ENCODE peak calls at places on chromosomes 11 and 22, in six cellular contexts. E, V, R, D, C and L are unnamed samples.

GRCh38 chr11:134231958-134232674 is 7.6 kb downstream of the VPS26B start:
- DNase-seq in R (no peak), E (no peak), V (no peak), D (no peak), C (no peak), L (no peak)

GRCh38 chr22:37784829-37785495 is 22.8 kb upstream of the GCAT start:
- DNase-seq in D (no peak), V (peak), C (no peak), R (no peak), E (no peak), L (no peak)

GRCh38 chr11:69430566-69430965 is 50.9 kb upstream of the LINC01488 start:
- DNase-seq in E (no peak), C (no peak), D (no peak), R (no peak), V (no peak), L (no peak)

GRCh38 chr11:65456418-65456817 is 33.8 kb downstream of the NEAT1 start:
- DNase-seq in D (no peak), E (peak), R (no peak), V (no peak), C (no peak), L (no peak)

GRCh38 chr22:31952459-31952858 is 8.1 kb downstream of the YWHAH start:
- DNase-seq in C (peak), R (no peak), D (peak), V (no peak), E (peak), L (peak)

GRCh38 chr22:20960609-20961008 is 6.4 kb upstream of the AIFM3 start:
- DNase-seq in V (no peak), C (no peak), D (no peak), E (no peak), R (no peak), L (no peak)

GRCh38 chr11:90135016-90135415 is 553 bp downstream of the NAALAD2 start:
- DNase-seq in R (no peak), C (no peak), E (peak), V (peak), D (peak), L (no peak)

GRCh38 chr11:93143800-93144199 is 54.0 kb downstream of the SLC36A4 start:
- DNase-seq in C (peak), E (no peak), R (no peak), V (no peak), D (no peak), L (no peak)

GRCh38 chr22:27194096-27194748 is 536.8 kb downstream of the MIAT start:
- DNase-seq in E (no peak), D (no peak), R (no peak), C (no peak), V (no peak), L (no peak)

GRCh38 chr22:35891442-35891841 is 137.2 kb downstream of the RBFOX2 start:
- DNase-seq in V (no peak), E (no peak), C (no peak), R (no peak), D (no peak), L (no peak)

GRCh38 chr11:33445761-33446161 is 188.6 kb downstream of the HIPK3 start:
- DNase-seq in C (peak), V (no peak), E (peak), D (peak), R (no peak), L (no peak)

GRCh38 chr22:20542055-20542454 is 34.6 kb downstream of the MED15 start:
- DNase-seq in C (no peak), E (no peak), V (no peak), D (no peak), R (no peak), L (no peak)

GRCh38 chr22:37905534-37906363 is at the start of gene MICALL1:
- DNase-seq in D (peak), E (peak), V (peak), R (peak), C (peak), L (no peak)

GRCh38 chr11:12787847-12788246 is 113.6 kb downstream of the TEAD1 start:
- DNase-seq in D (peak), C (peak), E (peak), V (no peak), R (no peak), L (no peak)

GRCh38 chr22:26927841-26928240 is 270.5 kb downstream of the MIAT start:
- DNase-seq in R (no peak), C (no peak), V (no peak), E (no peak), D (no peak), L (no peak)

GRCh38 chr11:125272092-125272491 is 107.5 kb downstream of the PKNOX2 start:
- DNase-seq in E (peak), D (peak), R (no peak), C (peak), V (no peak), L (no peak)

GRCh38 chr11:60767388-60767811 is 10.7 kb downstream of the MS4A15 start:
- DNase-seq in R (peak), D (no peak), C (no peak), V (no peak), E (no peak), L (no peak)

GRCh38 chr22:32803020-32803758 is 1.7 kb downstream of the TIMP3 start:
- DNase-seq in V (no peak), R (peak), D (peak), E (peak), C (peak), L (no peak)

GRCh38 chr22:17472886-17473285 is 90.4 kb upstream of the SLC25A18 start:
- DNase-seq in V (no peak), E (no peak), R (peak), C (no peak), D (no peak), L (no peak)

GRCh38 chr11:43802509-43802908 is 78.1 kb upstream of the ALKBH3 start:
- DNase-seq in V (no peak), R (no peak), E (no peak), C (no peak), D (peak), L (no peak)

GRCh38 chr11:78714539-78714938 is 139.9 kb upstream of the NARS2 start:
- DNase-seq in V (no peak), R (no peak), C (no peak), D (no peak), E (no peak), L (no peak)

GRCh38 chr11:47257518-47258316 is at the start of gene NR1H3:
- DNase-seq in V (peak), E (peak), R (peak), D (peak), C (peak), L (no peak)

GRCh38 chr11:78981153-78981552 is 406.5 kb upstream of the NARS2 start:
- DNase-seq in R (no peak), V (no peak), C (no peak), D (no peak), E (no peak), L (no peak)

GRCh38 chr11:11980841-11981308 is 27.6 kb downstream of the DKK3 start:
- DNase-seq in R (peak), V (no peak), E (peak), D (no peak), C (peak), L (no peak)

GRCh38 chr11:72719144-72719543 is 33.1 kb downstream of the ARAP1 start:
- DNase-seq in R (no peak), C (peak), D (no peak), V (no peak), E (peak), L (peak)

GRCh38 chr22:40250608-40251007 is 72.9 kb downstream of the TNRC6B start:
- DNase-seq in R (no peak), D (no peak), E (no peak), C (no peak), V (no peak), L (no peak)

GRCh38 chr11:120400564-120401364 is 64.6 kb downstream of the ARHGEF12 start:
- DNase-seq in V (peak), R (no peak), C (peak), D (peak), E (peak), L (peak)

DNA sequence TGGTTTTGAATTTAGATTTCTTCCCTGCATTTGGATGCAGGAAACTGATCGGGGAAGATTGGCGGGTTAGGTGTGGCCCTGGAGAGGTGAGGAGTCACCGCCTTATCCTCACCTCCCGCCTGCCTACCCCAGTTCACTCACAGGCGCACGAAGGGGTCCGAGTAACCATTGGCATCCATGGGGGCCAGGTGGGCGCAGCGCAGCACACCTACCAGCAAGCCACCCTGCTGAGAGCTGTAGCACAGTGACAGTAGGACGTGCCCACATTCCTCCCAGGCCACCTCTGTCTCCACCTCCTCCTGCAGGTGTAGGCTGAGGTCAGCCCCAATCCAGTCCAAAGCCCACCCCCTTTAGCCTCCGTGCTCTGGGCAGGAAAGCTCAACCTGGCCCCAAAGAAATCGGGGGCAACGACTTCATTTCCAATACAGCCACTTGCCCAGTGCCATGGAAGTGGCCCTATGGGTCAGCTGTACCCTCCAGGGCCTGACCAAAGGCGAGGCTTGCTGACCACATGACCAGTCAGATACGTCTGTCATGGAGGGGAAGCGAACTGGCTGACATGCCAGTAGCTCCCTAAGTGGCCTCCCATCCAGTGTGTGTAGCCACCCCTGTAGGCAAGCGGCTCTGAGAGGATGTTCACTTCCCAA is 6.7 kb downstream of the NDUFV1 start:
- DNase-seq in R (no peak), D (no peak), V (no peak), C (no peak), E (no peak), L (no peak)
- H3K4me3 ChIP-seq in R (no peak), D (no peak), V (no peak), C (peak), E (no peak), L (no peak)

DNA sequence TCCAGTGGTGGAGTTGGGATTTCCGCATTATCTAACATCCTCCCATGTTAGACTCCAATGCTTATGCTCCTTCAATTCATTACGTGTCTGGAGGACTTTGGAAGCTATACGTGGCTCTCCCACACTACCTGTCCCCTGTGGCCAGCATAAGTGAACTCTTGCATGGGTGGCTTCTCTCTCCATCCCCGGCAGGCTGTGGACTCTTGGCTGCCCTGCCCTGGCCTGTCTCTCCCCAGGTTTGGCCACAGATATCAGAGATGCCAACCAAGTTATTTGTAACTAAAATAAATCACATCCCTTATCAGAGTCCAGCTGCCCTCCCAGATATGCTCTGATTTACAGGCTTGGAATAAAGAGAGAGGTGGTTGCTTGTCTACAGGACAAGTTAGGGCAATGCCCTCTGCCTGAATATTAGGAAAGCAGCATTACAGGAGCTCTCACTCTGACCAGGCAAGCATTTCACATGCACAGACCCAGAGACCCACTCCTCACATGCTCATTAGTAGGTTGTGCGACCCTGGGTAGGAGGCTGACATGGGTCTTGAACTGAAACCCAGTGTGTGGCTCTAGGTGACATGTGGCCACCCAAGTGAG is 4.6 kb downstream of the CD44 start:
- DNase-seq in C (peak), R (no peak), E (no peak), V (no peak), D (no peak), L (no peak)
- H3K4me3 ChIP-seq in C (peak), R (no peak), E (peak), V (no peak), D (no peak), L (peak)

DNA sequence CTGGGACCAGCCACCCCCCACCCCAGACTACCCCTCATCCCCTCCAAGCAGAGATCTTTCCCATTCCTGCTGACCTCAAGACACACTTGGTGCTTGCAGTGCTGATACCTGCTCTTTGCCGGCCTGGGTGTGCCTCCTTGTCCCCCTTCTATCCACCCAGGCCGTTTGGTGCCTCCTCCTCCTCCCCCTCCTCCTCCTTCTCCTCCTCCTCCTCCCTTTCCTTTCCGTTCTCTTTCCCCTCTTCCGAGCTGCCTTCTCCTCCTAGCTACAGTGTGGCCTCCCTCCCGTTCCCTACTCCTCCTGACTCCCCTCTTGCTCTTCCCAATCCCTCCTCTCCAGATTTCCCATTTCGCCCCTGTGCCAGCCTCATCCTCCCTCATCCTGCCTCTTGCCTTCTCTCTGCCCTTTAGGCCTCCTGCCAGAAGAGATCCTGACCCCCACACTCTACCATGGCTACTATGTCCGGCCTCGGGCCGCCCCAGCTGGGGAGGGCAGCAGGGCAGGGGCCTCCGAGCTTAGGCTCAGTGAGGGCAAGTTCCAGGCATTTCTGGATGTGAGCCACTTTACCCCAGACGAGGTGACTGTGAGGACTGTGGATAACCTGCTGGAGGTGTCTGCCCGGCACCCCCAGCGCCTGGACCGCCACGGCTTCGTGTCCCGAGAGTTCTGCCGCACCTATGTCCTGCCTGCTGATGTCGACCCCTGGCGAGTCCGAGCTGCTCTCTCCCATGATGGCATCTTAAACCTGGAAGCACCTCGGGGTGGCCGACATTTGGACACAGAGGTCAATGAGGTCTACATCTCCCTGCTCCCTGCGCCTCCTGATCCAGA is 712 bp downstream of the HSPB2 start:
- DNase-seq in E (no peak), V (no peak), R (no peak), C (no peak), D (no peak), L (no peak)
- H3K4me3 ChIP-seq in E (peak), V (no peak), R (no peak), C (peak), D (peak), L (no peak)

DNA sequence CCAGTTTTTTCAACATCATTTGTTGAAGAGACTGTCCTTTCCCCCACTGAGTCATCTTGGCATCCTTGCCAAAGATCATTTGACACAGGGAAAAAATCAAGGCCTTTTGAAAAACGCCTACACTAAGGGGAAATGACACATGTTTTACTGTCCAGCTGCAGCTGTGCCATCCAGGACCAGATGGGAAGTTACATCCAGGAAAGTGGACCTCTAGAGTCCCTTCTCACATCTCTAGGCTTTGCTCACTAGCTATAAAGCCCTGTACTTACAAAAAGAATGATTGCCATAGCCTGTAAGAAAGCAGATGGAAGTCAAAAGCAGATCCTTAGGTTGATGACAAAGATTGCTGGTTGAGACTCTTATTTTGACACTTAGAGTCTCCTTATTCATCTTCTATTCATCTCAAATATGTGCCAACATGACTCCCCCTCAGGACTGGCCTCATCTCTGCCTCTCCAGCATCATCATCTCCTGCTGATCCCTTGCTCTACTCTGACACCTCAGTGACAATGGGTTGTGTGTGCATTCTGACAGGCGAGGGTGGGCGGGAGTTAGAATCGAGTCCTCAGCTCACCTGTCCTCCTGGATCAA is 22.8 kb downstream of the OSBP2 start:
- DNase-seq in C (peak), V (no peak), R (no peak), D (peak), E (peak), L (no peak)
- H3K4me3 ChIP-seq in C (no peak), V (no peak), R (no peak), D (no peak), E (no peak), L (no peak)

DNA sequence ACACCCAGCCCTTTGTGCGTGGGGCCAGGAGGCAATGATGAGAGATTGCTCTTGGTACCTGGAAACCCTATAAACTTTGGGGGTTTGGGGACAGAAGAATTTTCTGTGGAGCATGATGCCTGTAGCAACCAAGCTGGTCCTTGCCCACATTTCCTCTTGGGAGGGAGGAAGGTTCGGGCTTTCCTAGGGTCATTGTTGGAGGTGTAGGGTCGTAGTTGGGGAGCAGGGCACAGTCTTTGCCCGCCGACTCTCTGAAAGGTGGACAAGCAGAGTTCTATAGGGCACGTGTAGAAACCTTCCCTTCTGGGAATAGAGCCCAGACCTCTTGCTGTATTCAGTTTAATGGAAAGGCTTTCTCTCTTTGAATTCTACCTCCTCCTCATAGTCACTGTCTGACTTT is 1.4 kb downstream of the PRDM11 start:
- DNase-seq in E (no peak), V (no peak), D (no peak), R (no peak), C (no peak), L (no peak)
- H3K4me3 ChIP-seq in E (peak), V (peak), D (peak), R (peak), C (peak), L (peak)

DNA sequence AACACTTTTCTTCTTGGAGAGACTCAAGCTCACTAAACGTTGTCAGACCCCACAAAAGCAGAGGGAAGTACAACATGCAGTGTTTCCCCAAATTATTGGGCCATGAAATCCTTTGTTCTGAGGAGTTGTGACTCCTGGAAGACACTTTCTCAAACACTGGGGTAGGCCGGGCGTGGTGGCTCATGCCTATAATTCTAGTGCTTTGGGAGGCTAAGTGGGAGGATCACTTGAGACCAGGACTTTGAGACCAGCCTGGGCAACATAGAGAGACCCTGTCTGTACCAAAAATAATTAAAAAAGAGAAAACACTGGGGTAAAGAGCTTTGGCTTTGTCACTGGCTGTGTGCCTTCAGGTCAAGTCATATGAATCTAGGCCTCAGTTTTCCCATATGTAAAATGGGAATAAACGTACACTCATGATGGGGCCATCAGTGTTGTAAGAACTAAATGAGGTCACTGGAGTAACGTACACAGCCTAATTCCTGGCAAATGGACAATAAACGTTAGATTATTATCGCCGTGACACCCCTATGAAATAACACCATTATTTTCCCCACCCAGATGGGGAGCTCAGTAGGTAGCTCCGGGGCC is 92.0 kb downstream of the RRM1 start:
- DNase-seq in D (no peak), V (no peak), E (no peak), C (no peak), R (no peak), L (no peak)
- H3K4me3 ChIP-seq in D (peak), V (peak), E (peak), C (peak), R (peak), L (peak)

GRCh38 chr22:23402275-23403151 is 177.6 kb downstream of the IGLL1 start:
- DNase-seq in C (peak), V (peak), R (peak), D (peak), E (peak), L (no peak)

GRCh38 chr22:23400286-23400981 is 179.7 kb downstream of the IGLL1 start:
- DNase-seq in C (no peak), V (no peak), R (no peak), E (no peak), D (no peak), L (no peak)

GRCh38 chr22:23403152-23403719 is 176.9 kb downstream of the IGLL1 start:
- DNase-seq in C (no peak), V (no peak), E (no peak), D (no peak), R (no peak), L (no peak)

GRCh38 chr22:23401111-23401909 is 178.8 kb downstream of the IGLL1 start:
- DNase-seq in D (peak), R (no peak), C (peak), E (peak), V (peak), L (peak)

GRCh38 chr22:23401910-23402274 is 178.2 kb downstream of the IGLL1 start:
- DNase-seq in R (peak), V (no peak), C (no peak), E (no peak), D (no peak), L (no peak)
- H3K4me3 ChIP-seq in R (peak), V (peak), C (no peak), E (no peak), D (no peak), L (peak)